ENCODE peak calls at places on chromosomes 4 and X, in five cellular contexts. X is HL-60, H is sigmoid colon, C is suprapubic skin, Y is adrenal gland. M is an unnamed sample. For H3K27me3, the result is how much of the 10 kb centered on the place peaks cover.

GRCh38 chrX:30851459-30851858 is 37.6 kb downstream of the TAB3 start:
- DNase-seq in X (no peak), H (no peak), C (no peak), Y (no peak), M (no peak)

GRCh38 chr4:18480928-18481327 is 459.4 kb upstream of the LCORL start:
- DNase-seq in X (no peak), H (no peak), C (no peak), Y (no peak), M (no peak)

GRCh38 chrX:75113664-75114063 is 42.4 kb downstream of the ABCB7 start:
- DNase-seq in X (no peak), H (no peak), C (no peak), Y (no peak), M (no peak)

GRCh38 chr4:12884846-12885796 is 599.0 kb downstream of the RAB28 start:
- DNase-seq in X (no peak), H (no peak), C (no peak), Y (no peak), M (no peak)

GRCh38 chrX:129566081-129566480 is 26.0 kb downstream of the OCRL start:
- DNase-seq in X (no peak), H (no peak), C (no peak), Y (no peak), M (no peak)

GRCh38 chr4:70704333-70705145 is 16.2 kb downstream of the UTP3 start:
- DNase-seq in X (no peak), H (peak), C (peak), Y (peak), M (no peak)

GRCh38 chrX:47633671-47634590 is 4.2 kb upstream of the CFP start:
- DNase-seq in X (no peak), H (no peak), C (no peak), Y (no peak), M (no peak)

GRCh38 chr4:87122252-87122651 is 98.2 kb downstream of the KLHL8 start:
- DNase-seq in X (no peak), H (peak), C (no peak), Y (no peak), M (no peak)

GRCh38 chr4:82517043-82517442 is 44.7 kb downstream of the TMEM150C start:
- DNase-seq in X (no peak), H (no peak), C (no peak), Y (no peak), M (no peak)

GRCh38 chr4:41213563-41214157 is 682 bp downstream of the APBB2 start:
- DNase-seq in X (no peak), H (peak), C (peak), Y (peak), M (no peak)

GRCh38 chr4:138039010-138039409 is 203.1 kb downstream of the SLC7A11 start:
- DNase-seq in X (no peak), H (no peak), C (no peak), Y (no peak), M (peak)

DNA sequence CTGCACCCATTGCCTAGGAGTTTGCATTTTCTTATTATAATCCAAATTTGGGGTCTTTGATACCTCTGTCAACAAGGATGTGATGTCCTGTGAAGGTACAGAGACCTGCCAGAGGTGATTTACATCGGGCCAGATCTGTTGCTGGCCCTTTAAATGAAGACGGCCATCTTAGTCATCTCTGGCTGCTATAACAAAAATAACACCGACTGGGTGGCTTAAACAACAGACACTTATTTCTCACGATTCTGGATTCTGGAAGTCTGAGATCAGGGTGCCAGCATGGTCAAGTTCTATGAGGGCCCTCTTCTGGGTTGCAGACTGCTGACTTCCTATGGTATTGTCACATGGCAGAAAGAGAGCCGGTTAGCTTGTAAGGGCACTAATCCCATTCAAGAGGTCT is 75.7 kb downstream of the F11 start:
- DNase-seq in X (no peak), H (no peak), C (no peak), Y (no peak), M (no peak)
- TF ChIP-seq CTCF in X (no peak), H (no peak), C (no peak), Y (no peak), M (no peak)

GRCh38 chr4:37450911-37451310 is 206.4 kb downstream of the NWD2 start:
- DNase-seq in X (no peak), H (no peak), C (no peak), Y (no peak), M (no peak)
- H3K27me3 ChIP-seq in X (under half), H (under half), C (under half), Y (under half), M (under half)

DNA sequence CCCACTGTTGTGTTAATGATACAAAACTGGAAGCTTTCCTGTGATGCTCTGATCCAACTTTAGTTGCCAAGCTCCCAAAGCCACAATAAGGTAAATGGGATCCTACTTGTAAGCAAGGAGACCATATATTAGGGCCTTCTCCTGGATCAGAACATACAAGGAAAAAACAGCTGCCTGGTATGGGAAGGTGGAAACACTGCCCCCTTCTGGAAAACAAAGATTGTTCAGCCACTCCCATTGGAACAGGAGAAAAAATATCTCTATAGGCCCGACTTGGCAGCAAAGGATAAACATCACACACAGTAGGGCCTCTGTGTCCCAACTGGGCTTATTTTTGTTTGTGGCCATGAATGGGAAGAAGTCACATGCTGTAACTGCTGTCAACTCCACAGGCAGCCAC is 166.5 kb downstream of the TBX22 start:
- DNase-seq in X (no peak), H (no peak), C (no peak), Y (no peak), M (no peak)
- TF ChIP-seq CTCF in X (no peak), H (no peak), C (no peak), Y (peak), M (no peak)

GRCh38 chrX:640641-641040 is 10.1 kb downstream of the SHOX start:
- DNase-seq in X (no peak), H (peak), C (no peak), Y (peak), M (no peak)
- H3K27me3 ChIP-seq in X (under half), H (half or more), C (half or more), Y (half or more), M (under half)

GRCh38 chr4:85964298-85964697 is 395.6 kb downstream of the MAPK10 start:
- DNase-seq in X (no peak), H (no peak), C (no peak), Y (no peak), M (no peak)
- TF ChIP-seq CTCF in X (no peak), H (peak), C (no peak), Y (no peak), M (peak)